ENCODE peak calls at places on chromosomes 1 and 21, in ten cellular contexts. G is T1000, P is A172, I is NCI-H2081, K is fibroblast of lung, C is T follicular helper cell, V is MV-4-11, S is H54, T is hepatic stellate cell, A is non-pigmented ciliary epithelial cell. U is an unnamed sample.
A peak's percentile ranks its signal among the peaks of the same experiment; 100 is the strongest.

GRCh38 chr21:38319781-38320180 is 63.0 kb downstream of the KCNJ15 start:
- DNase-seq in G (no peak), P (no peak), I (no peak), K (no peak), C (no peak), V (no peak), S (no peak), T (no peak), A (no peak), U (no peak)

GRCh38 chr1:110123224-110123623 is 11.0 kb downstream of the UBL4B start:
- DNase-seq in G (no peak), P (no peak), I (no peak), K (no peak), C (no peak), V (no peak), S (no peak), T (peak; percentile 66), A (no peak), U (no peak)

GRCh38 chr1:232450626-232451025 is 179.3 kb downstream of the SIPA1L2 start:
- DNase-seq in G (no peak), P (no peak), I (no peak), K (peak; percentile 25), C (no peak), V (no peak), S (no peak), T (no peak), A (no peak), U (no peak)

GRCh38 chr1:204353213-204353910 is 6.4 kb downstream of the PLEKHA6 start:
- DNase-seq in G (no peak), P (no peak), I (no peak), K (no peak), C (no peak), V (no peak), S (no peak), T (no peak), A (no peak), U (no peak)

GRCh38 chr21:46122758-46123683 is 25.1 kb downstream of the COL6A2 start:
- DNase-seq in G (no peak), P (no peak), I (no peak), K (no peak), C (no peak), V (no peak), S (no peak), T (no peak), A (no peak), U (peak; percentile 12)

GRCh38 chr1:40042337-40042736 is 1.8 kb downstream of the CAP1 start:
- DNase-seq in G (no peak), P (no peak), I (no peak), K (no peak), C (no peak), V (no peak), S (no peak), T (peak; percentile 26), A (no peak), U (no peak)

GRCh38 chr1:15027515-15027948 is 126.0 kb upstream of the TMEM51 start:
- DNase-seq in G (peak; percentile 63), P (peak; percentile 52), I (no peak), K (peak; percentile 57), C (no peak), V (peak; percentile 25), S (peak; percentile 57), T (peak; percentile 84), A (no peak), U (peak; percentile 72)

GRCh38 chr1:30919025-30919881 is 10.7 kb upstream of the SDC3 start:
- DNase-seq in G (no peak), P (peak; percentile 39), I (no peak), K (peak; percentile 79), C (no peak), V (peak; percentile 75), S (no peak), T (no peak), A (peak; percentile 59), U (peak; percentile 36)

GRCh38 chr1:60960846-60961542 is 121.4 kb upstream of the NFIA start:
- DNase-seq in G (no peak), P (peak; percentile 46), I (no peak), K (no peak), C (no peak), V (no peak), S (peak; percentile 9), T (no peak), A (no peak), U (no peak)

GRCh38 chr1:89986020-89986419 is 8.9 kb upstream of the ZNF326 start:
- DNase-seq in G (no peak), P (no peak), I (peak; percentile 41), K (no peak), C (no peak), V (no peak), S (no peak), T (no peak), A (no peak), U (no peak)

GRCh38 chr1:51237714-51238403 is 1.8 kb downstream of the RNF11 start:
- DNase-seq in G (no peak), P (no peak), I (peak; percentile 10), K (peak; percentile 50), C (no peak), V (no peak), S (no peak), T (peak; percentile 47), A (peak; percentile 30), U (no peak)

GRCh38 chr1:214637125-214637524 is 34.1 kb downstream of the CENPF start:
- DNase-seq in G (no peak), P (no peak), I (no peak), K (no peak), C (no peak), V (no peak), S (no peak), T (no peak), A (no peak), U (no peak)

GRCh38 chr1:156813750-156814570 is 2.7 kb downstream of the SH2D2A start:
- DNase-seq in G (no peak), P (no peak), I (peak; percentile 59), K (peak; percentile 37), C (peak; percentile 70), V (no peak), S (no peak), T (peak; percentile 76), A (no peak), U (peak; percentile 93)

GRCh38 chr1:39196244-39197215 is 8.0 kb upstream of the MACF1 start:
- DNase-seq in G (peak; percentile 30), P (peak; percentile 89), I (no peak), K (peak; percentile 53), C (peak; percentile 56), V (peak; percentile 89), S (no peak), T (no peak), A (no peak), U (no peak)

GRCh38 chr1:40856116-40856515 is 6.0 kb downstream of the CITED4 start:
- DNase-seq in G (no peak), P (no peak), I (no peak), K (no peak), C (no peak), V (no peak), S (no peak), T (no peak), A (no peak), U (no peak)

GRCh38 chr1:242522304-242522945 is 2.1 kb downstream of the PLD5 start:
- DNase-seq in G (no peak), P (no peak), I (no peak), K (peak; percentile 9), C (no peak), V (no peak), S (no peak), T (no peak), A (no peak), U (no peak)

GRCh38 chr1:28604411-28604810 is 12.3 kb downstream of the RAB42 start:
- DNase-seq in G (no peak), P (no peak), I (no peak), K (no peak), C (no peak), V (no peak), S (no peak), T (no peak), A (no peak), U (no peak)

GRCh38 chr1:10155087-10155712 is 55.2 kb upstream of the KIF1B start:
- DNase-seq in G (no peak), P (no peak), I (no peak), K (peak; percentile 71), C (no peak), V (no peak), S (no peak), T (peak; percentile 27), A (no peak), U (no peak)

GRCh38 chr1:156711011-156711817 is 5.8 kb upstream of the CRABP2 start:
- DNase-seq in G (no peak), P (no peak), I (no peak), K (peak; percentile 28), C (no peak), V (no peak), S (no peak), T (no peak), A (no peak), U (no peak)

U was measured in upper lobe of left lung.